ENCODE peak calls at places on chromosomes 11 and 22, in ten cellular contexts. E, B, V, I, U, H, O, F, L and Z are unnamed samples.

GRCh38 chr11:44936527-44936926 is 14.2 kb downstream of the TP53I11 start:
- DNase-seq in E (peak), B (peak), V (peak), I (peak), U (peak), H (peak), O (peak), F (peak), L (peak), Z (peak)

GRCh38 chr22:22327723-22328122 is 83.1 kb downstream of the VPREB1 start:
- DNase-seq in E (no peak), B (no peak), V (no peak), I (no peak), U (no peak), H (no peak), O (no peak), F (no peak), L (no peak), Z (no peak)

GRCh38 chr22:26992556-26992955 is 335.2 kb downstream of the MIAT start:
- DNase-seq in E (no peak), B (no peak), V (no peak), I (no peak), U (no peak), H (no peak), O (no peak), F (no peak), L (no peak), Z (no peak)

GRCh38 chr11:11311169-11311568 is 41.9 kb downstream of the CSNK2A3 start:
- DNase-seq in E (no peak), B (no peak), V (peak), I (no peak), U (no peak), H (no peak), O (no peak), F (no peak), L (no peak), Z (no peak)

GRCh38 chr11:57290288-57290687 is 34.5 kb downstream of the TNKS1BP1 start:
- DNase-seq in E (no peak), B (peak), V (no peak), I (no peak), U (no peak), H (no peak), O (no peak), F (no peak), L (peak), Z (no peak)

GRCh38 chr11:1130276-1131032 is 27.3 kb upstream of the MUC5AC start:
- DNase-seq in E (no peak), B (no peak), V (no peak), I (peak), U (no peak), H (no peak), O (no peak), F (no peak), L (no peak), Z (no peak)

GRCh38 chr22:24302591-24302990 is 32.0 kb downstream of the SPECC1L start:
- DNase-seq in E (no peak), B (no peak), V (no peak), I (no peak), U (no peak), H (no peak), O (no peak), F (no peak), L (no peak), Z (no peak)

GRCh38 chr11:12285106-12285505 is 92.3 kb upstream of the PARVA start:
- DNase-seq in E (no peak), B (peak), V (no peak), I (no peak), U (no peak), H (no peak), O (no peak), F (no peak), L (peak), Z (no peak)

GRCh38 chr11:45331839-45332485 is 45.8 kb upstream of the SYT13 start:
- DNase-seq in E (no peak), B (peak), V (no peak), I (no peak), U (no peak), H (no peak), O (no peak), F (no peak), L (no peak), Z (no peak)

GRCh38 chr11:67463680-67464410 is 5.2 kb downstream of the TMEM134 start:
- DNase-seq in E (peak), B (no peak), V (no peak), I (peak), U (no peak), H (no peak), O (peak), F (no peak), L (no peak), Z (peak)

GRCh38 chr11:1836011-1836945 is 1.5 kb downstream of the SYT8 start:
- DNase-seq in E (peak), B (no peak), V (no peak), I (no peak), U (no peak), H (no peak), O (no peak), F (no peak), L (no peak), Z (peak)

GRCh38 chr11:116641561-116642045 is 131.2 kb downstream of the BUD13 start:
- DNase-seq in E (peak), B (peak), V (peak), I (no peak), U (peak), H (peak), O (peak), F (no peak), L (no peak), Z (peak)

GRCh38 chr11:9617960-9618359 is 44.5 kb downstream of the WEE1 start:
- DNase-seq in E (no peak), B (peak), V (no peak), I (no peak), U (no peak), H (no peak), O (no peak), F (no peak), L (peak), Z (no peak)

GRCh38 chr11:126265801-126266200 is 2.9 kb downstream of the SRPRA start:
- DNase-seq in E (no peak), B (no peak), V (no peak), I (no peak), U (no peak), H (no peak), O (no peak), F (no peak), L (no peak), Z (no peak)

GRCh38 chr11:17343907-17344306 is 7.7 kb upstream of the NCR3LG1 start:
- DNase-seq in E (no peak), B (peak), V (no peak), I (no peak), U (no peak), H (no peak), O (peak), F (no peak), L (peak), Z (no peak)

GRCh38 chr11:7511405-7511804 is 2.4 kb upstream of the PPFIBP2 start:
- DNase-seq in E (peak), B (no peak), V (no peak), I (no peak), U (no peak), H (no peak), O (no peak), F (no peak), L (no peak), Z (peak)

GRCh38 chr11:62567018-62567633 is 6.6 kb downstream of the EEF1G start:
- DNase-seq in E (no peak), B (no peak), V (no peak), I (no peak), U (no peak), H (no peak), O (no peak), F (no peak), L (no peak), Z (peak)

GRCh38 chr11:69657911-69658605 is 17.1 kb downstream of the LTO1 start:
- DNase-seq in E (no peak), B (no peak), V (no peak), I (peak), U (peak), H (peak), O (no peak), F (no peak), L (no peak), Z (peak)

GRCh38 chr11:47616726-47617416 is 22.7 kb upstream of the C1QTNF4 start:
- DNase-seq in E (peak), B (peak), V (peak), I (no peak), U (peak), H (peak), O (no peak), F (no peak), L (no peak), Z (no peak)

GRCh38 chr11:107856981-107857517 is 1.5 kb downstream of the SLC35F2 start:
- DNase-seq in E (peak), B (no peak), V (no peak), I (no peak), U (no peak), H (no peak), O (no peak), F (no peak), L (no peak), Z (no peak)

GRCh38 chr11:16034074-16034473 is 322.3 kb downstream of the SOX6 start:
- DNase-seq in E (no peak), B (no peak), V (no peak), I (no peak), U (no peak), H (no peak), O (no peak), F (no peak), L (no peak), Z (no peak)

GRCh38 chr11:38791346-38791961 is 2193.4 kb upstream of the RAG2 start:
- DNase-seq in E (no peak), B (peak), V (peak), I (no peak), U (no peak), H (peak), O (peak), F (no peak), L (peak), Z (no peak)

GRCh38 chr11:27216268-27217149 is 146.5 kb downstream of the CCDC34 start:
- DNase-seq in E (peak), B (no peak), V (no peak), I (peak), U (no peak), H (no peak), O (no peak), F (no peak), L (no peak), Z (peak)

GRCh38 chr22:28594784-28595324 is 84.8 kb downstream of the TTC28 start:
- DNase-seq in E (no peak), B (peak), V (peak), I (no peak), U (no peak), H (no peak), O (peak), F (no peak), L (peak), Z (no peak)

GRCh38 chr11:47863189-47863892 is 15.2 kb upstream of the NUP160 start:
- DNase-seq in E (no peak), B (peak), V (no peak), I (no peak), U (no peak), H (no peak), O (no peak), F (no peak), L (no peak), Z (no peak)